ENCODE peak calls at places on chromosomes 6 and 20, in seven cellular contexts. P is H9, E is mesendoderm, W is IMR-90, J is H1, D is trophoblast cell, H is mesenchymal stem cell. B is an unnamed sample.

GRCh38 chr6:129774697-129775447 is 64.9 kb upstream of the ARHGAP18 start:
- DNase-seq in P (peak), E (peak), W (peak), J (peak), D (peak), H (peak), B (peak)

GRCh38 chr6:44001318-44001868 is 125.9 kb downstream of the MRPL14 start:
- DNase-seq in P (peak), E (peak), W (no peak), J (peak), D (peak), H (peak), B (no peak)

GRCh38 chr20:51009303-51010042 is 13.4 kb downstream of the KCNG1 start:
- DNase-seq in P (no peak), E (no peak), W (no peak), J (no peak), D (no peak), H (no peak), B (no peak)

GRCh38 chr6:35177586-35177985 is 36.2 kb upstream of the SCUBE3 start:
- DNase-seq in P (no peak), E (no peak), W (peak), J (no peak), D (peak), H (no peak), B (no peak)

GRCh38 chr20:21767739-21768223 is 62.3 kb downstream of the PAX1 start:
- DNase-seq in P (peak), E (peak), W (no peak), J (peak), D (peak), H (no peak), B (peak)

GRCh38 chr20:13344671-13345070 is 123.6 kb downstream of the ISM1 start:
- DNase-seq in P (no peak), E (no peak), W (no peak), J (no peak), D (peak), H (no peak), B (no peak)

GRCh38 chr6:169960891-169961611 is 209.6 kb downstream of the ERMARD start:
- DNase-seq in P (peak), E (peak), W (no peak), J (peak), D (no peak), H (no peak), B (no peak)

GRCh38 chr6:12958052-12958706 is 241.6 kb downstream of the PHACTR1 start:
- DNase-seq in P (no peak), E (peak), W (no peak), J (no peak), D (peak), H (peak), B (no peak)

GRCh38 chr6:144683216-144684070 is 398.3 kb downstream of the UTRN start:
- DNase-seq in P (no peak), E (no peak), W (no peak), J (no peak), D (no peak), H (no peak), B (no peak)

GRCh38 chr20:45419188-45420091 is 3.5 kb downstream of the PIGT start:
- DNase-seq in P (no peak), E (no peak), W (peak), J (peak), D (peak), H (peak), B (no peak)

GRCh38 chr6:169251822-169252804 is 1.5 kb downstream of the THBS2 start:
- DNase-seq in P (peak), E (peak), W (no peak), J (peak), D (no peak), H (no peak), B (no peak)

GRCh38 chr20:991850-992249 is 10.3 kb downstream of the RSPO4 start:
- DNase-seq in P (peak), E (peak), W (no peak), J (no peak), D (no peak), H (no peak), B (no peak)

GRCh38 chr20:44615876-44616603 is 33.7 kb downstream of the PKIG start:
- DNase-seq in P (no peak), E (no peak), W (no peak), J (no peak), D (no peak), H (no peak), B (no peak)

GRCh38 chr6:82619573-82619972 is 256.0 kb downstream of the TPBG start:
- DNase-seq in P (no peak), E (no peak), W (no peak), J (no peak), D (no peak), H (no peak), B (no peak)

GRCh38 chr6:52286798-52287432 is 2.4 kb upstream of the MCM3 start:
- DNase-seq in P (peak), E (peak), W (peak), J (peak), D (peak), H (peak), B (peak)

GRCh38 chr6:9409126-9409525 is 973.8 kb upstream of the SLC35B3 start:
- DNase-seq in P (no peak), E (no peak), W (peak), J (no peak), D (no peak), H (no peak), B (no peak)

GRCh38 chr6:138346302-138347195 is 31.2 kb upstream of the SMIM28 start:
- DNase-seq in P (no peak), E (peak), W (peak), J (no peak), D (peak), H (peak), B (no peak)

GRCh38 chr6:42507195-42507594 is 55.5 kb upstream of the TRERF1 start:
- DNase-seq in P (no peak), E (no peak), W (no peak), J (no peak), D (no peak), H (no peak), B (no peak)
- H2BK120ac ChIP-seq in P (no peak), E (no peak), W (no peak), J (no peak), D (no peak), H (no peak), B (no peak)

GRCh38 chr6:96016781-96017180 is 1.0 kb downstream of the FUT9 start:
- DNase-seq in P (no peak), E (peak), W (no peak), J (no peak), D (no peak), H (no peak), B (no peak)
- H2BK120ac ChIP-seq in P (no peak), E (no peak), W (no peak), J (no peak), D (no peak), H (no peak), B (no peak)

DNA sequence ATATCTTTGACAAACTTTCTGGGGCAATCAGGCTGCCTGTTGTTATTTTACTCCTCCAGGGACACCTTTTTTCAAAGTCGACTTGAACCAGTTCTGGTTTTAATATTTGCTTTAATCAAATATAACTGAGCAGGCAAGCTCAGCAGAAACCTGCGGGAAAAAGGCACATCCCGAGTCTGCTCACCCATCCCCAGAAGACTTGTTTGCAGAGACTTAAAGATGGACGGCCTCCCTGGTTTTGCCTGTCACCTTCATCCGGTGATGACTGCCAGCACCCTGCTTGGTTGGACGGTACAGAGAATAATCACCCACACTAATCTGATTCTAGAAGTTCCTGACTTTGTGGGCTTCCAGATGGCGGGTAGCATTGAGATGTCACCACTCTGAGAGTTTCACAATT is 36.8 kb downstream of the PPP1R3G start:
- DNase-seq in P (no peak), E (no peak), W (no peak), J (no peak), D (no peak), H (no peak), B (no peak)
- H2BK120ac ChIP-seq in P (no peak), E (no peak), W (no peak), J (no peak), D (no peak), H (no peak), B (no peak)

GRCh38 chr6:101150226-101150625 is 243.3 kb upstream of the GRIK2 start:
- DNase-seq in P (no peak), E (no peak), W (no peak), J (no peak), D (no peak), H (no peak), B (peak)
- H2BK120ac ChIP-seq in P (no peak), E (no peak), W (no peak), J (no peak), D (no peak), H (no peak), B (no peak)

B was measured in neuronal stem cell.